ENCODE peak calls at places on chromosomes 7 and 10, in seven cellular contexts. O is right atrium auricular region; L is IMR-90; W is breast epithelium; F is fibroblast of lung; Q is tibial nerve; G is CD4-positive, alpha-beta memory T cell. P is an unnamed sample.

GRCh38 chr7:33981686-33982424 is 76.5 kb downstream of the BMPER start:
- DNase-seq in O (no peak), L (peak; percentile 57), W (no peak), Q (no peak), F (peak; percentile 42), G (no peak), P (no peak)

GRCh38 chr7:121954803-121955202 is 81.8 kb downstream of the PTPRZ1 start:
- DNase-seq in Q (no peak), G (no peak), L (peak; percentile 85), W (no peak), F (peak; percentile 79), O (no peak), P (no peak)

GRCh38 chr10:35896011-35896410 is 253.9 kb upstream of the FZD8 start:
- DNase-seq in F (peak; percentile 77), L (peak; percentile 90), O (no peak), W (no peak), Q (no peak), G (no peak), P (no peak)

GRCh38 chr10:51246156-51246555 is 171.9 kb downstream of the PRKG1 start:
- DNase-seq in F (peak; percentile 25), O (no peak), L (no peak), G (no peak), W (no peak), Q (no peak), P (no peak)

GRCh38 chr7:40348126-40348728 is 213.4 kb downstream of the SUGCT start:
- DNase-seq in Q (no peak), G (no peak), F (peak; percentile 96), O (no peak), L (no peak), W (no peak), P (no peak)

GRCh38 chr10:119652361-119652760 is 1.2 kb downstream of the BAG3 start:
- DNase-seq in G (peak; percentile 62), L (peak; percentile 82), Q (peak; percentile 32), O (no peak), W (no peak), F (peak; percentile 70), P (no peak)

GRCh38 chr10:35561670-35562069 is 43.5 kb upstream of the GJD4 start:
- DNase-seq in O (no peak), F (no peak), G (no peak), W (no peak), L (no peak), Q (no peak), P (peak; percentile 79)

GRCh38 chr7:67484244-67484751 is 487.7 kb downstream of the TYW1 start:
- DNase-seq in G (no peak), O (no peak), F (peak; percentile 53), Q (peak; percentile 49), L (peak; percentile 56), W (peak; percentile 32), P (peak; percentile 66)

GRCh38 chr10:85786401-85786899 is 580.1 kb downstream of the GRID1 start:
- DNase-seq in F (no peak), O (no peak), W (no peak), L (no peak), Q (no peak), G (no peak), P (peak; percentile 24)

GRCh38 chr7:15643000-15643705 is 43.3 kb downstream of the MEOX2 start:
- DNase-seq in Q (no peak), G (no peak), F (no peak), L (no peak), W (no peak), O (no peak), P (no peak)

GRCh38 chr10:50653142-50653541 is 29.4 kb upstream of the SGMS1 start:
- DNase-seq in L (peak; percentile 47), W (no peak), G (peak; percentile 32), Q (peak; percentile 24), F (peak; percentile 23), O (no peak), P (no peak)

GRCh38 chr10:62870866-62871265 is 54.7 kb upstream of the EGR2 start:
- DNase-seq in O (no peak), W (no peak), Q (no peak), G (no peak), L (no peak), F (no peak), P (no peak)

GRCh38 chr7:102291056-102291915 is 4.6 kb downstream of the SH2B2 start:
- DNase-seq in L (no peak), O (no peak), Q (no peak), W (no peak), F (no peak), G (no peak), P (no peak)

GRCh38 chr7:124275411-124275810 is 242.5 kb upstream of the TMEM229A start:
- DNase-seq in W (no peak), Q (no peak), O (no peak), G (no peak), F (no peak), L (peak; percentile 9), P (no peak)

GRCh38 chr7:124267154-124267553 is 234.3 kb upstream of the TMEM229A start:
- DNase-seq in F (no peak), L (no peak), O (no peak), G (no peak), Q (no peak), W (no peak), P (no peak)

GRCh38 chr7:124269774-124270173 is 236.9 kb upstream of the TMEM229A start:
- DNase-seq in F (no peak), O (no peak), G (no peak), L (no peak), W (no peak), Q (no peak), P (no peak)
- H3K27ac ChIP-seq in F (no peak overlapping the region), O (no peak overlapping the region), G (no peak overlapping the region), L (no peak overlapping the region), W (no peak overlapping the region), Q (no peak overlapping the region), P (no peak overlapping the region)

GRCh38 chr10:1058017-1058416 is 1.8 kb downstream of the WDR37 start:
- DNase-seq in L (no peak), Q (no peak), O (no peak), F (no peak), W (no peak), G (no peak), P (no peak)
- H3K4me3 ChIP-seq in L (no peak overlapping the region), Q (peak overlapping the region; percentile 87), O (peak overlapping the region; percentile 96), F (peak overlapping the region; percentile 73), W (no peak overlapping the region), G (no peak overlapping the region), P (peak overlapping the region; percentile 96)

GRCh38 chr7:116447980-116448839 is 51.3 kb upstream of the CAV2 start:
- DNase-seq in Q (no peak), F (no peak), G (no peak), L (no peak), W (no peak), O (no peak), P (no peak)
- H3K27ac ChIP-seq in Q (no peak overlapping the region), F (peak overlapping the region; percentile 6), G (no peak overlapping the region), L (peak overlapping the region; percentile 61), W (no peak overlapping the region), O (no peak overlapping the region), P (no peak overlapping the region)

GRCh38 chr10:77636286-77636966 is 1.2 kb downstream of the KCNMA1 start:
- DNase-seq in O (no peak), L (no peak), W (no peak), Q (no peak), G (no peak), F (no peak), P (no peak)
- H3K4me3 ChIP-seq in O (peak overlapping the region; percentile 54), L (peak overlapping the region; percentile 95), W (peak overlapping the region; percentile 54), Q (peak overlapping the region; percentile 40), G (no peak overlapping the region), F (peak overlapping the region; percentile 76), P (peak overlapping the region; percentile 61)

DNA sequence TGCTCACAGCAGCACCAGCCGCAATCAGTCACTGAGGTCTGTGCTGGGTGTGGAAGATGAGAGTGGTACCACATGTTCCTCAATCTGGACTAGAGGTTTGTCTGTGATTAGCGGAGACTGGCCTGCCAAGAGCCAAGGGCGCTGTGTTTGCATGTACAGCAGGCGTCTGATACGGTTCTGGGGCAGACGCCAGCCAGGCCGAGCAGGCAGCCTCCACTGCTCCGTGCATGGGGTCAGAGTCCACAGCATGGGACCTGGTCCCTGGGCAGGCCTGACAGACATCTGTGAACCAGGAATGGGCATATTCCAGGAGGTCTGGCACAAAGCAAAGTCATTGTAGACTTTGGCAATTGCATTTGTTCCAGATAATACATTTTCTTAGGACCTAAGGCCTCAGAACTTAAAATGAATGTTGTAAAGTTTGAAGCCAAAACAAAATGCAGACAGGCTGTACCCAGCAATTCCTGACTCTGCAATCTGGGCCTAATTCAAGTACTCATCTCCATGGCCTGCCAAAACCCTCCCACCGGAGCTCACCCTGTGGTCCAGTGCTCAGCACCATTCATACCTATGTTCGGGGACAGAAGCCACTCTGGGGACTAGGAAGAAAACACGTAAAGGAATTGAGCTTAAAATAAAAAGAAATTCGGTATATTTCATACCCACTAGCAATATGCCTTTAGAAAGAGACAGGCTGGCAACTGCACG is 50.0 kb upstream of the FAM20C start:
- DNase-seq in W (no peak), F (no peak), G (no peak), L (no peak), O (peak; percentile 79), Q (peak; percentile 31), P (peak; percentile 7)
- H3K27ac ChIP-seq in W (no peak overlapping the region), F (no peak overlapping the region), G (no peak overlapping the region), L (no peak overlapping the region), O (peak overlapping the region; percentile 32), Q (no peak overlapping the region), P (no peak overlapping the region)

P was measured in dorsolateral prefrontal cortex.